ENCODE peak calls at places on chromosomes 5 and 9, in four cellular contexts. P is hepatocyte, U is pancreas, W is heart right ventricle. E is an unnamed sample.
A peak's percentile ranks its signal among the peaks of the same experiment; 100 is the strongest.

GRCh38 chr9:75378036-75378435 is 289.7 kb downstream of the OSTF1 start:
- DNase-seq in P (peak; percentile 19), U (no peak), W (peak; percentile 16), E (peak; percentile 85)

GRCh38 chr9:132729235-132729890 is 59.1 kb downstream of the GTF3C4 start:
- DNase-seq in P (no peak), U (no peak), W (no peak), E (no peak)

GRCh38 chr9:77562021-77562748 is 85.9 kb downstream of the GNA14 start:
- DNase-seq in P (no peak), U (no peak), W (no peak), E (no peak)

GRCh38 chr5:51024263-51024662 is 357.8 kb downstream of the PARP8 start:
- DNase-seq in P (no peak), U (no peak), W (no peak), E (no peak)

GRCh38 chr5:159227452-159227851 is 18.1 kb upstream of the RNF145 start:
- DNase-seq in P (no peak), U (no peak), W (no peak), E (no peak)

GRCh38 chr5:167255931-167256330 is 1035.5 kb upstream of the WWC1 start:
- DNase-seq in P (no peak), U (no peak), W (no peak), E (no peak)

GRCh38 chr9:21750021-21750735 is 52.3 kb upstream of the MTAP start:
- DNase-seq in P (no peak), U (no peak), W (no peak), E (no peak)

GRCh38 chr9:114482602-114483001 is 22.7 kb downstream of the WHRN start:
- DNase-seq in P (no peak), U (no peak), W (no peak), E (no peak)

GRCh38 chr5:102216559-102217157 is 79.4 kb downstream of the SLCO4C1 start:
- DNase-seq in P (no peak), U (no peak), W (no peak), E (no peak)

GRCh38 chr5:72434781-72435437 is 72.3 kb downstream of the ZNF366 start:
- DNase-seq in P (no peak), U (no peak), W (no peak), E (no peak)

GRCh38 chr9:124852829-124853531 is at the start of gene WDR38:
- DNase-seq in P (peak; percentile 89), U (peak; percentile 88), W (peak; percentile 81), E (peak; percentile 90)

GRCh38 chr9:136662656-136663310 is at the start of gene EGFL7:
- DNase-seq in P (no peak), U (peak; percentile 71), W (peak; percentile 91), E (peak; percentile 85)

GRCh38 chr9:127451681-127452480 is 571 bp downstream of the LRSAM1 start:
- DNase-seq in P (peak; percentile 72), U (peak; percentile 84), W (peak; percentile 46), E (peak; percentile 55)

GRCh38 chr9:81234924-81235610 is 454.3 kb downstream of the TLE1 start:
- DNase-seq in P (no peak), U (no peak), W (no peak), E (no peak)

GRCh38 chr5:68534131-68534940 is 318.8 kb downstream of the PIK3R1 start:
- DNase-seq in P (peak; percentile 23), U (no peak), W (no peak), E (no peak)

GRCh38 chr9:27457445-27457844 is 66.6 kb upstream of the IFNK start:
- DNase-seq in P (peak; percentile 73), U (no peak), W (peak; percentile 40), E (peak; percentile 34)

GRCh38 chr5:145976431-145977155 is 40.2 kb downstream of the SH3RF2 start:
- DNase-seq in P (no peak), U (no peak), W (no peak), E (no peak)

GRCh38 chr5:86861514-86861913 is 243.8 kb downstream of the COX7C start:
- DNase-seq in P (no peak), U (no peak), W (peak; percentile 10), E (no peak)

GRCh38 chr9:14779566-14780022 is 57.1 kb upstream of the CER1 start:
- DNase-seq in P (no peak), U (no peak), W (no peak), E (no peak)

GRCh38 chr5:59062986-59063683 is 480.3 kb downstream of the RAB3C start:
- DNase-seq in P (no peak), U (no peak), W (no peak), E (no peak)

GRCh38 chr5:6850033-6850432 is 136.8 kb downstream of the TENT4A start:
- DNase-seq in P (no peak), U (no peak), W (no peak), E (no peak)

GRCh38 chr9:114315723-114316363 is 7.1 kb upstream of the ORM1 start:
- DNase-seq in P (no peak), U (no peak), W (no peak), E (no peak)

GRCh38 chr9:121498150-121498486 is 1.5 kb downstream of the GGTA1 start:
- DNase-seq in P (peak; percentile 85), U (no peak), W (peak; percentile 78), E (peak; percentile 61)

GRCh38 chr9:6566409-6567139 is 79.0 kb downstream of the GLDC start:
- DNase-seq in P (peak; percentile 27), U (no peak), W (peak; percentile 11), E (no peak)

GRCh38 chr9:107980984-107981383 is 491.4 kb upstream of the KLF4 start:
- DNase-seq in P (no peak), U (no peak), W (no peak), E (no peak)

GRCh38 chr9:126475933-126476555 is 137.7 kb upstream of the LMX1B start:
- DNase-seq in P (no peak), U (no peak), W (no peak), E (no peak)

GRCh38 chr9:72297516-72297915 is 67.5 kb downstream of the ZFAND5 start:
- DNase-seq in P (peak; percentile 23), U (no peak), W (no peak), E (no peak)

GRCh38 chr5:139640432-139641115 is 7.6 kb upstream of the CXXC5 start:
- DNase-seq in P (peak; percentile 6), U (peak; percentile 72), W (no peak), E (peak; percentile 18)

GRCh38 chr5:51832934-51833470 is 449.8 kb downstream of the ISL1 start:
- DNase-seq in P (no peak), U (no peak), W (no peak), E (no peak)

GRCh38 chr5:120818128-120818527 is 354.0 kb downstream of the PRR16 start:
- DNase-seq in P (no peak), U (no peak), W (no peak), E (no peak)

GRCh38 chr5:120813551-120813950 is 349.5 kb downstream of the PRR16 start:
- DNase-seq in P (no peak), U (no peak), W (no peak), E (no peak)

GRCh38 chr5:120817044-120817985 is 353.2 kb downstream of the PRR16 start:
- DNase-seq in P (peak; percentile 44), U (no peak), W (no peak), E (no peak)
- TF ChIP-seq CTCF in P (peak; percentile 51), U (no peak), W (peak; percentile 27), E (no peak)

GRCh38 chr5:31237159-31237558 is 43.7 kb downstream of the CDH6 start:
- DNase-seq in P (no peak), U (no peak), W (no peak), E (no peak)

GRCh38 chr5:31235381-31235780 is 41.9 kb downstream of the CDH6 start:
- DNase-seq in P (no peak), U (no peak), W (no peak), E (no peak)

GRCh38 chr5:31236339-31236738 is 42.9 kb downstream of the CDH6 start:
- DNase-seq in P (no peak), U (no peak), W (no peak), E (no peak)

GRCh38 chr5:31238497-31238896 is 45.0 kb downstream of the CDH6 start:
- DNase-seq in P (no peak), U (no peak), W (no peak), E (no peak)
- H3K4me1 ChIP-seq in P (no peaks in the 10 kb centered on the region), U (no peaks in the 10 kb centered on the region), W (no peaks in the 10 kb centered on the region), E (no peaks in the 10 kb centered on the region)

GRCh38 chr5:141258464-141258863 is 13.3 kb downstream of the PCDHB15 start:
- DNase-seq in P (no peak), U (no peak), W (no peak), E (no peak)

GRCh38 chr5:141260458-141261237 is 15.5 kb downstream of the PCDHB15 start:
- DNase-seq in P (no peak), U (no peak), W (no peak), E (no peak)

GRCh38 chr5:141258948-141259347 is 13.8 kb downstream of the PCDHB15 start:
- DNase-seq in P (no peak), U (no peak), W (no peak), E (no peak)

GRCh38 chr5:141261238-141261546 is 16.0 kb downstream of the PCDHB15 start:
- DNase-seq in P (no peak), U (no peak), W (no peak), E (no peak)
- H3K9me3 ChIP-seq in P (peaks cover 72% of the 10 kb centered on the region), U (peaks cover 24% of the 10 kb centered on the region), W (peaks cover 91% of the 10 kb centered on the region), E (peaks cover 13% of the 10 kb centered on the region)

GRCh38 chr9:118596374-118597015 is 772.7 kb downstream of the BRINP1 start:
- DNase-seq in P (no peak), U (no peak), W (no peak), E (no peak)

GRCh38 chr9:118594428-118594827 is 774.8 kb downstream of the BRINP1 start:
- DNase-seq in P (no peak), U (no peak), W (no peak), E (no peak)

GRCh38 chr9:118595719-118596305 is 773.4 kb downstream of the BRINP1 start:
- DNase-seq in P (peak; percentile 68), U (no peak), W (peak; percentile 5), E (no peak)
- TF ChIP-seq CTCF in P (peak; percentile 59), U (no peak), W (peak; percentile 38), E (peak; percentile 44)

DNA sequence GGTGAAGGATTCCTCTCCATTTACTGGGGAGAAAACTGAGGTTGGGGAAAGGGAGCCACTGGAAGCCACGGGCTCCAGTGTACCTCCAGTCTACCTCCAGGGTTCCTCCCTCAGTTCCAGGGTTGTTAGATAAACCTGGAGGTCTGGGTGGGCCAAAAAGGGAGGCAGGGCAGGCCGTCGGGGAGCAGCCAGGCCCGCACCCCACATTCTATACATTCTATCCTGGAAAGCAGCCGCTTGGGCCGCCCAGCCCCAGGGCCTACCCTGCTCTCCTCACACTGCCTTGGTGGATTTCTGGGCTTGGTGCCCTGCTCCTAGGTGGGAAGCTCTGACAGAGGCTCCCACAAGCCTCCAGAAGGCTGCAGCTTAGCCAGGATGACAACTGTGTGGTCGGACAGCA is 18.1 kb upstream of the SUSD3 start:
- DNase-seq in P (no peak), U (no peak), W (no peak), E (no peak)
- H3K4me1 ChIP-seq in P (no peaks in the 10 kb centered on the region), U (no peaks in the 10 kb centered on the region), W (no peaks in the 10 kb centered on the region), E (no peaks in the 10 kb centered on the region)